ENCODE peak calls at places on chromosomes 1 and 21, in six cellular contexts. Y is mesenchymal stem cell, P is Panc1, T is GM12878, H is lower lobe of right lung, J is esophagus muscularis mucosa. B is an unnamed sample.

GRCh38 chr21:45031231-45032191 is 42.9 kb upstream of the ADARB1 start:
- DNase-seq in Y (no peak), P (no peak), T (no peak), H (no peak), J (no peak), B (no peak)

GRCh38 chr21:16457498-16457897 is 727.7 kb downstream of the USP25 start:
- DNase-seq in Y (no peak), P (no peak), T (no peak), H (no peak), J (no peak), B (no peak)

GRCh38 chr1:244920911-244921310 is 56.6 kb upstream of the HNRNPU start:
- DNase-seq in Y (peak), P (no peak), T (no peak), H (no peak), J (no peak), B (no peak)

GRCh38 chr1:20921285-20921684 is 134.2 kb upstream of the HP1BP3 start:
- DNase-seq in Y (peak), P (no peak), T (no peak), H (no peak), J (no peak), B (peak)

GRCh38 chr1:202248861-202249260 is 55.3 kb downstream of the LGR6 start:
- DNase-seq in Y (no peak), P (no peak), T (no peak), H (peak), J (no peak), B (no peak)

GRCh38 chr1:27607239-27607804 is 3.4 kb upstream of the AHDC1 start:
- DNase-seq in Y (peak), P (no peak), T (no peak), H (no peak), J (no peak), B (peak)

GRCh38 chr1:117093091-117093534 is 28.4 kb downstream of the TRIM45 start:
- DNase-seq in Y (peak), P (no peak), T (no peak), H (no peak), J (no peak), B (peak)

GRCh38 chr1:10105484-10105883 is 72.7 kb downstream of the UBE4B start:
- DNase-seq in Y (no peak), P (no peak), T (no peak), H (no peak), J (no peak), B (no peak)

GRCh38 chr1:77978293-77978968 is 441 bp downstream of the FUBP1 start:
- DNase-seq in Y (peak), P (peak), T (peak), H (no peak), J (peak), B (peak)

GRCh38 chr1:89698624-89699023 is 65.7 kb downstream of the LRRC8C start:
- DNase-seq in Y (no peak), P (no peak), T (no peak), H (no peak), J (no peak), B (no peak)

GRCh38 chr1:220791287-220791686 is 4.6 kb downstream of the MTARC1 start:
- DNase-seq in Y (no peak), P (no peak), T (no peak), H (no peak), J (no peak), B (no peak)

GRCh38 chr1:119948342-119949214 is 52.3 kb upstream of the ADAM30 start:
- DNase-seq in Y (peak), P (peak), T (peak), H (peak), J (peak), B (peak)

GRCh38 chr1:231186356-231187115 is 24.7 kb downstream of the TRIM67 start:
- DNase-seq in Y (no peak), P (no peak), T (no peak), H (no peak), J (no peak), B (no peak)

GRCh38 chr1:228777211-228777610 is 41.9 kb downstream of the RHOU start:
- DNase-seq in Y (no peak), P (no peak), T (no peak), H (no peak), J (no peak), B (no peak)

GRCh38 chr1:167756760-167757405 is 35.1 kb downstream of the MPZL1 start:
- DNase-seq in Y (peak), P (no peak), T (no peak), H (no peak), J (no peak), B (no peak)

GRCh38 chr1:24562625-24563024 is 6.7 kb downstream of the NCMAP start:
- DNase-seq in Y (no peak), P (no peak), T (no peak), H (no peak), J (no peak), B (no peak)

GRCh38 chr21:21052672-21053071 is 54.5 kb downstream of the NCAM2 start:
- DNase-seq in Y (no peak), P (no peak), T (no peak), H (no peak), J (no peak), B (no peak)

GRCh38 chr1:206419250-206419649 is 51.0 kb upstream of the IKBKE start:
- DNase-seq in Y (no peak), P (no peak), T (no peak), H (no peak), J (no peak), B (peak)

GRCh38 chr1:18997508-18997907 is 41.0 kb upstream of the IFFO2 start:
- DNase-seq in Y (no peak), P (no peak), T (no peak), H (no peak), J (no peak), B (no peak)

GRCh38 chr1:159749630-159750029 is 31.1 kb upstream of the DUSP23 start:
- DNase-seq in Y (no peak), P (no peak), T (no peak), H (no peak), J (no peak), B (no peak)

GRCh38 chr1:17485280-17485679 is 45.8 kb upstream of the RCC2 start:
- DNase-seq in Y (no peak), P (no peak), T (no peak), H (no peak), J (no peak), B (peak)

GRCh38 chr1:17480846-17481245 is 41.4 kb upstream of the RCC2 start:
- DNase-seq in Y (no peak), P (no peak), T (no peak), H (no peak), J (no peak), B (no peak)

GRCh38 chr1:17488977-17489739 is 49.7 kb upstream of the RCC2 start:
- DNase-seq in Y (peak), P (no peak), T (no peak), H (no peak), J (no peak), B (no peak)

DNA sequence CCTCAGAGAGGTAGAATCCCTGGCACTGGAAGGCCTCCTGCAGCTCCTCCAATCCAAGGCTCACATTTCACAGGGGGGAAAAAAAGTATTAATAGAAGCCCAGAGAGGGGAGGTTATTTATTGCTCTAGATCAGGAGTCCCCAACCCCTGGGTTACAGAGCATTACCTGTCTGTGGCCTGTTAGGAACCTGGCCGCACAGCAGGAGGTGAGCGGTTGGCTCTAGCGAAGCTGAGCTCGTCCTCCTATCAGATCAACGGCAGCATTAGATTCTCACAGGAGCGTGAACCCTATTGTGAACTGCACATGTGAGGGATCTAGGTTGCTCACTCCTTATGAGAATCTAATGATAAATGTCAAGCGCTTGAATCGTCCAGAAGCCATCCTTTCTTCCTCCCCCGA is 46.8 kb upstream of the RCC2 start:
- DNase-seq in Y (no peak), P (no peak), T (no peak), H (no peak), J (no peak), B (no peak)
- H3K27ac ChIP-seq in Y (no peak), P (no peak), T (no peak), H (no peak), J (no peak), B (no peak)

DNA sequence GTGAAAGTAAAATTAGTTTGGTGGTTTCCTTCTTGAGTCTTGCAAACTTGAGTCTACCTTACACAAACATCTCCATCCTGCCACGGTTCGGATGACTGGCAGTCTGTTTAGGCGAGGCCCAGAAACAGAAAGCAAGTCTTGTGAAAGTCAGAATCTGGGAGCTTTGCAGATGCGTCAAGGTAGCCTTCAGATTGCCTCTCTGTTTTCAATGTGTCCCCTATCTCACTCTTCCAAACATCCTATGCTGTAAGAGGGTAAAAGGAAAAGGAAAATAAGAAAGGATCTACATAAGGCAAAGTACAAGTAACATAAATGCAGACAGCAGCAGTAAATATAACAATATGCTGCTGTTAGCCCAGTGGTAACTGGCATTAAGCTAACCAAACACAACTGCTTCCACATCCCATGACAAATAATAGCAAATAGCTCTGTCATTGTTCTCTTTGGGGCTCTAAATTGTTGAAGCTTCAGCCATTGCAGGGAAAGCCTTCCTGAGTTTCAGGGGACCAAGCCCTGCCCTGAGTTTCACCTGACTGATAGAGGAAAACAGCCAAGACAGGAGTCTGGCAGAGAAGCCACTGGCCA is 26.2 kb upstream of the C1orf105 start:
- DNase-seq in Y (peak), P (no peak), T (peak), H (no peak), J (no peak), B (no peak)
- H3K27ac ChIP-seq in Y (no peak), P (peak), T (peak), H (peak), J (peak), B (no peak)

GRCh38 chr1:26282694-26283019 is 2.8 kb downstream of the SH3BGRL3 start:
- DNase-seq in Y (no peak), P (no peak), T (no peak), H (no peak), J (no peak), B (no peak)
- H3K27ac ChIP-seq in Y (no peak), P (no peak), T (no peak), H (no peak), J (peak), B (no peak)

GRCh38 chr1:17588048-17588781 is 48.7 kb downstream of the ARHGEF10L start:
- DNase-seq in Y (peak), P (no peak), T (no peak), H (peak), J (no peak), B (peak)

GRCh38 chr1:17584539-17584938 is 45.0 kb downstream of the ARHGEF10L start:
- DNase-seq in Y (no peak), P (no peak), T (no peak), H (no peak), J (no peak), B (no peak)

GRCh38 chr1:17587693-17588047 is 48.2 kb downstream of the ARHGEF10L start:
- DNase-seq in Y (peak), P (no peak), T (no peak), H (no peak), J (no peak), B (peak)

GRCh38 chr1:17585266-17585987 is 45.9 kb downstream of the ARHGEF10L start:
- DNase-seq in Y (no peak), P (no peak), T (no peak), H (no peak), J (no peak), B (no peak)

DNA sequence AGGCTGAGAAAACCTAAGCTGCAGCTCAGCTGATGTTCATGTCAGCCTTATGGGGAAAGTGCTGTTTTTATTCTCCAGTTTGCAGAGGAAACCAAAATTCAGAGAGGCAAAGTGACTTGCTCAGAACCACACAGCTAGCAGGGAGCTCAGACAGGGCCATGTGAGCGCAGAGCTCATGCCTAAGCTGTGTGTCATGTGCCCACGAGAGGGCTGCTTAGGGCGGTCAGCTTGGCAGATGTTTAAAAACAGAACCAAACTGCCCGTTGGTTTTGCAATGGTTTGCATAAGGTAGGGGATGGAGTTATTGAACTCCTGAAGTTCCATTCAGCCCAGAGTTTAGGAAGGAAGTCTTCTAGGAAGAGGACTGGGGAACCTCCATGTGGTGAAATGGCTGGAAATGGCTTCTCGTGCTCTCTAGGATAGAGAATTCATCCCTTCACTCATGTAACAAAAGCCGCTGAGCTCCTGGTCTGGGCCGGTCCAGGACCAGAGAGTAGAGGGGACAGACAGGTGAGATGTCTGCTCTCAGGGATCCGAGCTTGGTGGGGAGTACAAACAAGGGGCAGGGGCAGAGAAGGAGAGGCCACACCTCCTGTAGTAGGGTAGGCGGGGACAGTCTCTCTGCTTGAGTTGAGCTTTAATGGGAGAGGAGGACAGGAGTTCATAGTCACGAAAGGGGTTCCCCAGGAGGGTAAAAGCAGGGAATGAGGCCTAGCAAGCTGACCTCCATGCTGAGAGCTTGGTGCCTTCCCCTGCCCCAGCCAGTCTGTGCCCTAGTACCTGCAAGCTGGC is 46.9 kb downstream of the ARHGEF10L start:
- DNase-seq in Y (peak), P (no peak), T (no peak), H (no peak), J (no peak), B (peak)
- H3K27ac ChIP-seq in Y (no peak), P (no peak), T (no peak), H (no peak), J (peak), B (peak)

DNA sequence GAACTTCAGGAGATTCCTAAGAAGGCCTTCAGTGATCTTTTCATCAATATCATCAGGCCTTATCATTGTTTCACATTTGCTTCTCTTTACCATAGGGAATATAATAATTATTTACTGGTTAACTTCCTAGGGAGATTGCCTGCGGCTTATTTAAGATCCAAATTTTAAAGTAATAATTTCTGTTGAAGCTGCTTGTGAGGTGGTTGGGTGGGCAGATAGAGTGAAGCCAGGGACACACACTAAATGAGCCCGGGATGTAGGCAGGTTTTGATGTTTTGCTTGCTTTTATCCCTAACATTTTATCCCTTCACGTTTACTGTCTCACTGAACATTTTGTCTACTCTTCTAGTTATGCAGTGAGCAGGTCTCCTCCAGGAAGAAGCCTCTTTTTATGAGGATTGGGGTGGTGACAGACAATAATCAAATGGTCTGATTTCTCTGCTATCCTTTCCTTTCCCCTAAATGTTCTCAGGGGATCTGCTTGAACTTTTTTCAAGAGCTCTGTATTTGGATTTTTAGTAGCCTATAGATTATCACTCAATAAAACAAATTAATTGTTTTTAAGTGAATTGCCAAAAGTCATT is 164.7 kb downstream of the RUNX1 start:
- DNase-seq in Y (no peak), P (no peak), T (no peak), H (no peak), J (peak), B (no peak)
- H3K27ac ChIP-seq in Y (peak), P (peak), T (no peak), H (peak), J (no peak), B (no peak)

DNA sequence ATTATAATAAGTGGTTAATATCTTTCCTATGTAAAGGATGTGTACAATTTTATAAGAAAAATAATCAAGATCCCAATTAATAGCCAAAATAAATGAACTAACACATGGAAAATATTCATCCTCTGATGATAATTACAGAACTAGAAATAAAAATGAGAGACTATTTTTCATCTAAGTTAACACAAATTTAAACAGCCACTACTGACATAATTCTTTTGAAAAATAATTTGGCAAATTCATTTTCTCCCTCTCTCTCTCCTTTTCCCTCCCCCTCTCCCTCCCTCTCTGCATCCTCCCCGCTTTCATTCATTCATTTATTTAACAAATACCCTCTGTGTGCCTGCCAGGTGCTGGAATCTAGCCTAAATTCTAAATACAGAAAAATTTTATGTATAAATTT is 10.3 kb upstream of the SFPQ start:
- DNase-seq in Y (no peak), P (no peak), T (no peak), H (no peak), J (no peak), B (no peak)
- H3K27ac ChIP-seq in Y (no peak), P (no peak), T (no peak), H (no peak), J (no peak), B (no peak)

DNA sequence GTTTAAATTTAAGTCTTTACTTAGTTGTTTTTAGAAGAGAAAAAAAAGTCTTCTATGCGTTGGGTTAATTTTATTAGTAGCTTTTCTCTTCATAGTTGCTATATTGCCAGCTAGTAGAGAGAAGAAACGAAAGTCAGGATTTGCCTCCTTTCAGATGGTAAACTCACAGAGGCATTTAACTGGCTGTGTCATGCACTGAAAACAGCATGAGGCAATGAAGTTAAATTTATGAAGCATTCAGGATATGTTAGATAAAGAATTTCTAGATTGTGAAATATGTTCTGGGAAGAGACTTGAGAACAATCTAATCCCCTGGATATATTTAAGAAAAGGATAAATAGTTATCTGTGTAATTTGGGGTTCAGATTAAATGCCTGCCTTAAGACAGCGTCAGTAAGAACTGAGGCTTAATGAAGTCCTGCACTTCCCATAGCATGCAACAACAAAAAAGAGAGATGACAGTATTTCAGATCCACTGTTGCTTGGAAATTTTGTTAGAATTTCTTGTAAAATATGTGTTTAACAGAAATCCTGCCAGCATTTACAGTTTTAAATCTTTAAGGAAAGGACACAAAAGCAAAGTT is 1.7 kb downstream of the ANGPTL1 start:
- DNase-seq in Y (peak), P (no peak), T (no peak), H (no peak), J (no peak), B (peak)
- H3K27ac ChIP-seq in Y (no peak), P (no peak), T (no peak), H (peak), J (peak), B (no peak)

GRCh38 chr1:81414417-81415087 is 386.2 kb upstream of the ADGRL2 start:
- DNase-seq in Y (peak), P (peak), T (peak), H (peak), J (peak), B (peak)
- H3K27ac ChIP-seq in Y (no peak), P (no peak), T (no peak), H (peak), J (no peak), B (no peak)

DNA sequence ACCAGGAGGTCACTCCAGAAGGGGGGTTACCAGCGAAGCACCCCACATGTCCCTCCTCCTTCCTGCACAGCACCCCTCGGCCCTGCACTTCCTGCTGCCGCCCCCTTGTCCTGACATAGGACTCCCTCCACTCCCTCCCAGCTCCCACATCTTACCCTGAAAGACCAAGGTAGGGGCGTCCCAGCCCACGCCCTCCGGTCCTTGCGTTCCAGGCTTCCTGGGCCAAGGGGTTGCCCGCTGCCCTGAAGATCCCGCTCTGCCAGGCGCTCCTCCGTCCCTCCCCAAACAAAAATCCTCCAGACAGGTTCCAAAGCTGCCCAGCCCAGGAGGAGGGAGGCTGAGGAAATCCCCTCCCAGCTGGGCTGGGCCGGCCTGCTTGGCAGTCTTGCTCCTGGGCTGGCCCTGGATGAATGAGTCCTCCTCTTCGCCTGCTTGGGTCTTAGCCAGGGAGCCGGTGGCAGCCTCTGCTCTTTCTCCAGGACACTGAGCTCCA is at the start of gene RHBDL2:
- DNase-seq in Y (no peak), P (no peak), T (no peak), H (peak), J (no peak), B (no peak)
- H3K27ac ChIP-seq in Y (no peak), P (peak), T (no peak), H (no peak), J (no peak), B (no peak)

B was measured in mesendoderm.